ENCODE peak calls at places on chromosomes 11 and 22, in four cellular contexts. I is HCT116, H is H1, N is K562. R is an unnamed sample.

GRCh38 chr11:131423715-131424114 is 53.3 kb downstream of the NTM start:
- DNase-seq in I (no peak), H (no peak), N (no peak), R (no peak)

GRCh38 chr11:47915407-47916137 is 64.8 kb upstream of the PTPRJ start:
- DNase-seq in H (no peak), I (no peak), N (no peak), R (no peak)

GRCh38 chr22:36564422-36565151 is 35.6 kb upstream of the EIF3D start:
- DNase-seq in N (no peak), H (no peak), I (no peak), R (no peak)

GRCh38 chr11:71946144-71946571 is 17.3 kb downstream of the RNF121 start:
- DNase-seq in H (no peak), I (no peak), N (no peak), R (no peak)

GRCh38 chr11:118343981-118344521 is at the start of gene CD3G:
- DNase-seq in H (no peak), N (no peak), I (no peak), R (no peak)

GRCh38 chr22:45537734-45538181 is 35.1 kb downstream of the FBLN1 start:
- DNase-seq in N (no peak), I (no peak), H (no peak), R (no peak)

GRCh38 chr11:7311903-7312302 is 60.2 kb downstream of the SYT9 start:
- DNase-seq in I (no peak), N (no peak), H (no peak), R (no peak)

GRCh38 chr11:69918231-69918937 is 99.2 kb upstream of the FGF3 start:
- DNase-seq in N (no peak), H (peak), I (no peak), R (no peak)

GRCh38 chr11:15800121-15800800 is 556.1 kb downstream of the SOX6 start:
- DNase-seq in I (no peak), H (no peak), N (no peak), R (no peak)

GRCh38 chr22:33210129-33210784 is 152.1 kb upstream of the SYN3 start:
- DNase-seq in I (no peak), H (peak), N (peak), R (no peak)

GRCh38 chr11:1876361-1877063 is 15.2 kb downstream of the PRR33 start:
- DNase-seq in H (peak), N (peak), I (no peak), R (no peak)

GRCh38 chr22:20572132-20572802 is 64.9 kb downstream of the MED15 start:
- DNase-seq in H (no peak), N (no peak), I (no peak), R (no peak)

GRCh38 chr11:49995559-49995958 is 13.2 kb upstream of the OR4C12 start:
- DNase-seq in I (peak), H (peak), N (peak), R (no peak)

GRCh38 chr11:78031629-78032028 is 8.6 kb upstream of the KCTD14 start:
- DNase-seq in N (no peak), H (no peak), I (no peak), R (peak)

GRCh38 chr11:130422251-130422995 is 6.0 kb downstream of the ADAMTS8 start:
- DNase-seq in N (no peak), I (no peak), H (no peak), R (no peak)

GRCh38 chr11:20909995-20910726 is 240.8 kb downstream of the NELL1 start:
- DNase-seq in I (no peak), N (no peak), H (no peak), R (no peak)

GRCh38 chr22:32646476-32646875 is 155.0 kb upstream of the TIMP3 start:
- DNase-seq in I (no peak), N (no peak), H (no peak), R (no peak)

GRCh38 chr11:34685864-34686263 is 65.0 kb downstream of the EHF start:
- DNase-seq in I (no peak), H (no peak), N (no peak), R (no peak)

GRCh38 chr11:117843666-117844484 is 19.3 kb upstream of the FXYD2 start:
- DNase-seq in N (peak), I (peak), H (peak), R (no peak)

GRCh38 chr11:244376-244775 is 7.6 kb downstream of the PSMD13 start:
- DNase-seq in N (no peak), I (no peak), H (no peak), R (no peak)

GRCh38 chr11:235998-236773 is at the start of gene SIRT3:
- DNase-seq in N (peak), H (peak), I (peak), R (peak)

GRCh38 chr11:236774-237767 is at the start of gene PSMD13:
- DNase-seq in N (peak), I (peak), H (peak), R (no peak)

GRCh38 chr11:240315-240714 is 3.5 kb downstream of the PSMD13 start:
- DNase-seq in H (no peak), N (no peak), I (no peak), R (no peak)

GRCh38 chr11:241634-242033 is 4.9 kb downstream of the PSMD13 start:
- DNase-seq in I (no peak), N (no peak), H (no peak), R (no peak)
- TF ChIP-seq EGR1 in I (no peak), N (no peak), H (no peak), R (no peak)

GRCh38 chr11:46300270-46300669 is 22.8 kb downstream of the CREB3L1 start:
- DNase-seq in N (no peak), H (no peak), I (no peak), R (no peak)
- TF ChIP-seq EGR1 in N (no peak), H (no peak), I (no peak), R (no peak)

DNA sequence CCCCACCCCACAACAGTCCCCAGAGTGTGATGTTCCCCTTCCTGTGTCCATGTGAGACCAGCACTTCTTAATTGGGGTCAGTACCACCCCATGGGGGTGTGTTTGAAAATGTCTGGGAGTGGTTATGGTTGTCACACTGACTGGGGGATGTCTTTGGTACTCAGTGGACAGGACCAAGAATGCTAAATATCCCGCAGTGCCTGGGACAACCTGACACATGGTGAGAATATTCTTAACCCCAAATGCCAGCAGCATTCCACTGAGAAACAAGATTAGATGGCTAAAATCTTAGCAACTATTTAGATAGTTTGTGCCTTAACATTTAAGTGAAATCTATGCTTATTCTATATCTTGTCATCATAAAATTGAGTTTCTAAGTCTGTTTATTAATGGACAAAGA is 177.5 kb upstream of the ZBED5 start:
- DNase-seq in I (no peak), H (no peak), N (no peak), R (no peak)
- TF ChIP-seq EGR1 in I (no peak), H (no peak), N (no peak), R (no peak)

GRCh38 chr11:13902456-13902855 is 60.1 kb upstream of the SPON1 start:
- DNase-seq in N (no peak), H (no peak), I (no peak), R (no peak)
- TF ChIP-seq EGR1 in N (no peak), H (no peak), I (no peak), R (no peak)

GRCh38 chr11:36358436-36358835 is 62.3 kb downstream of the PRR5L start:
- DNase-seq in I (no peak), N (no peak), H (no peak), R (no peak)
- TF ChIP-seq EGR1 in I (no peak), N (no peak), H (no peak), R (no peak)

GRCh38 chr22:38728899-38729796 is 23.4 kb downstream of the GTPBP1 start:
- DNase-seq in H (no peak), N (no peak), I (no peak), R (no peak)
- TF ChIP-seq EGR1 in H (no peak), N (no peak), I (no peak), R (no peak)

DNA sequence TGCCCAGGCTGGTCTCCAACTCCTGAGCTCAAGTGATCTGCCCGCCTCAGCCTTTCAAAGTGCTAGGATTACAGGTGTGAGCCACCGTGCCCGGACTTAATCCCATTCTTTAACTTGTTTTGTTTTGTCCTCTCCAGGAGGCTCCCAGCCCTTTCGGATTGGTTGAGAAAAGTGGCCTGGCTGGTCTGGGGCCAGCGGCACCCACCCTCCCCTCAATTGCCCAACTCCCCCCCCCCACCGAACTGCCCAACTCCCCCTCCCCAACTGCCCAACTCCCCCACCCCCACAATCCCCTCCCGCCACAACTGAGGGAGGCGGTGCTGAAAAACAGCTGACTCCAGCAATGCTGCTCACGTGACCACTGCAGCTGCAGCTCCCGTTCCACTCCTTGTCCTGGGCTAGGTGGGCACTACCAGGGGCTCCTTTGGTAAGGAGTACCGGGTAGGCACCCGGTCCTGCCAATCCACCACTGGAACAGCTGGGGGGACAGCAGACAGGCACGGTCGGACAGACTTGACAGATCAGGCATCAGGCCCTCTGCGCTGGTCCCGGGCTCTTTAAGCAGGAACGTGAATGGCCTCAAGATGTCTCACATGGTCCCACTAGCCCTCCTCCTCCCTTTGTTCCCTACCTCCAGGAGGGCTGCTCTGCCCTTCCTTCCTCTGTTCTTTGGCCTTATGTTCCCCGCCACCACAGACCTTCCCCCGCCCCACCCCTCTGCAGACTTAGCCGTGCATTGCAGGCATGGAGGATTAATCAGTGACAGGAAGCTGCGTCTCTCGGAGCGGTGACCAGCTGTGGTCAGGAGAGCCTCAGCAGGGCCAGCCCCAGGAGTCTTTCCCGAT is at the start of gene TCN2:
- DNase-seq in H (peak), N (peak), I (no peak), R (no peak)
- TF ChIP-seq EGR1 in H (peak), N (no peak), I (no peak), R (no peak)

GRCh38 chr11:116687458-116688201 is 85.2 kb downstream of the BUD13 start:
- DNase-seq in H (peak), N (no peak), I (no peak), R (no peak)

GRCh38 chr11:116691779-116692178 is 81.0 kb downstream of the BUD13 start:
- DNase-seq in I (peak), H (peak), N (peak), R (no peak)

GRCh38 chr11:116690623-116691022 is 82.2 kb downstream of the BUD13 start:
- DNase-seq in H (no peak), N (no peak), I (no peak), R (no peak)

GRCh38 chr11:116688202-116688540 is 84.6 kb downstream of the BUD13 start:
- DNase-seq in I (no peak), N (no peak), H (no peak), R (no peak)

GRCh38 chr11:116689413-116690127 is 83.2 kb downstream of the BUD13 start:
- DNase-seq in H (no peak), N (no peak), I (no peak), R (no peak)
- TF ChIP-seq EGR1 in H (no peak), N (no peak), I (no peak), R (no peak)

R was measured in GM12878.